ENCODE peak calls at places on chromosomes 16 and 17, in five cellular contexts. Z is CD8-positive, alpha-beta memory T cell; C is heart left ventricle; P is cardiac muscle cell; R is ascending aorta. G is an unnamed sample. For H3K27me3, the result is how much of the 10 kb centered on the place peaks cover.

GRCh38 chr17:65156185-65156834 is 19.1 kb downstream of the RGS9 start:
- DNase-seq in C (no peak), P (no peak), Z (no peak), R (no peak), G (peak)

GRCh38 chr16:9012848-9013507 is 49.3 kb upstream of the USP7 start:
- DNase-seq in C (peak), R (no peak), P (peak), Z (no peak), G (no peak)

GRCh38 chr16:69115361-69115760 is 9.9 kb downstream of the HAS3 start:
- DNase-seq in P (no peak), R (no peak), C (no peak), Z (no peak), G (no peak)

GRCh38 chr16:22282254-22282892 is 14.8 kb upstream of the POLR3E start:
- DNase-seq in R (no peak), C (no peak), P (no peak), Z (no peak), G (no peak)

GRCh38 chr17:69326302-69327059 is 452 bp downstream of the ABCA5 start:
- DNase-seq in P (peak), Z (no peak), C (no peak), R (no peak), G (peak)

GRCh38 chr17:17196776-17197175 is 9.4 kb downstream of the PLD6 start:
- DNase-seq in P (no peak), Z (no peak), C (no peak), R (no peak), G (no peak)

GRCh38 chr16:69880640-69881133 is 70.4 kb upstream of the CLEC18A start:
- DNase-seq in P (peak), R (no peak), Z (no peak), C (no peak), G (no peak)

GRCh38 chr16:57252148-57252721 is 7.2 kb downstream of the ARL2BP start:
- DNase-seq in C (no peak), R (no peak), P (no peak), Z (no peak), G (no peak)

GRCh38 chr17:59627269-59627668 is 7.6 kb downstream of the CLTC start:
- DNase-seq in R (no peak), Z (no peak), C (no peak), P (no peak), G (no peak)

GRCh38 chr16:52546291-52546941 is 527 bp downstream of the TOX3 start:
- DNase-seq in C (no peak), R (no peak), P (no peak), Z (no peak), G (peak)

GRCh38 chr16:84648595-84649510 is 542 bp downstream of the KLHL36 start:
- DNase-seq in R (no peak), P (peak), Z (peak), C (peak), G (peak)

GRCh38 chr17:50533720-50534148 is 1.2 kb downstream of the EPN3 start:
- DNase-seq in Z (no peak), P (peak), C (peak), R (no peak), G (peak)

GRCh38 chr17:45809484-45809883 is 25.4 kb downstream of the CRHR1 start:
- DNase-seq in R (no peak), P (no peak), Z (no peak), C (no peak), G (no peak)

GRCh38 chr17:9645858-9646555 is 690 bp downstream of the USP43 start:
- DNase-seq in Z (no peak), C (peak), P (peak), R (no peak), G (peak)

GRCh38 chr16:53898993-53899392 is 195.0 kb downstream of the FTO start:
- DNase-seq in Z (no peak), C (no peak), R (no peak), P (peak), G (no peak)

GRCh38 chr17:59342681-59343127 is 11.2 kb downstream of the YPEL2 start:
- DNase-seq in C (no peak), Z (no peak), R (no peak), P (no peak), G (no peak)

GRCh38 chr17:82703935-82704865 is 5.7 kb upstream of the RAB40B start:
- DNase-seq in C (no peak), R (no peak), P (no peak), Z (no peak), G (peak)

GRCh38 chr17:78131172-78132085 is 858 bp downstream of the TMC8 start:
- DNase-seq in R (no peak), C (no peak), P (no peak), Z (peak), G (no peak)

GRCh38 chr17:78970834-78971763 is 8.6 kb downstream of the LGALS3BP start:
- DNase-seq in P (peak), C (peak), R (peak), Z (peak), G (peak)

GRCh38 chr17:6325741-6326140 is 109.2 kb downstream of the AIPL1 start:
- DNase-seq in C (no peak), Z (no peak), P (no peak), R (no peak), G (no peak)

GRCh38 chr17:69246726-69247375 is 18.2 kb upstream of the ABCA10 start:
- DNase-seq in Z (peak), R (no peak), P (peak), C (no peak), G (peak)

GRCh38 chr16:73356401-73357079 is 308.6 kb upstream of the ZFHX3 start:
- DNase-seq in C (no peak), R (no peak), Z (no peak), P (no peak), G (no peak)

GRCh38 chr17:41812176-41813038 is at the start of gene FKBP10:
- DNase-seq in C (peak), R (no peak), P (peak), Z (peak), G (peak)

GRCh38 chr16:67481561-67482259 is 753 bp upstream of the ATP6V0D1 start:
- DNase-seq in Z (peak), P (peak), C (peak), R (no peak), G (peak)

GRCh38 chr17:79951361-79952264 is 84.1 kb downstream of the TBC1D16 start:
- DNase-seq in P (peak), C (peak), Z (no peak), R (no peak), G (peak)

GRCh38 chr16:8258523-8258922 is 331.8 kb downstream of the TMEM114 start:
- DNase-seq in P (no peak), C (no peak), R (no peak), Z (no peak), G (no peak)

GRCh38 chr17:28662527-28662829 is 473 bp downstream of the SUPT6H start:
- DNase-seq in R (no peak), P (no peak), C (no peak), Z (no peak), G (no peak)

GRCh38 chr17:77451894-77452852 is 311.4 kb downstream of the SEC14L1 start:
- DNase-seq in P (peak), R (no peak), C (peak), Z (peak), G (peak)

GRCh38 chr17:9676742-9677387 is 31.5 kb downstream of the USP43 start:
- DNase-seq in C (no peak), Z (no peak), P (no peak), R (no peak), G (peak)

GRCh38 chr16:74898667-74899066 is 86.3 kb downstream of the WDR59 start:
- DNase-seq in P (no peak), R (no peak), C (peak), Z (no peak), G (no peak)

GRCh38 chr16:14958970-14959369 is 15.9 kb upstream of the PDXDC1 start:
- DNase-seq in R (no peak), Z (no peak), C (no peak), P (no peak), G (no peak)

GRCh38 chr16:74030000-74030399 is 266.6 kb upstream of the PSMD7 start:
- DNase-seq in C (no peak), P (no peak), Z (no peak), R (no peak), G (peak)

GRCh38 chr17:4332296-4332970 is 34.0 kb downstream of the UBE2G1 start:
- DNase-seq in P (no peak), Z (no peak), R (no peak), C (no peak), G (no peak)

GRCh38 chr17:4333041-4333440 is 33.4 kb downstream of the UBE2G1 start:
- DNase-seq in P (no peak), Z (no peak), C (no peak), R (no peak), G (no peak)

GRCh38 chr17:4334332-4334731 is 32.1 kb downstream of the UBE2G1 start:
- DNase-seq in Z (no peak), R (no peak), P (no peak), C (no peak), G (no peak)

GRCh38 chr17:4329838-4330237 is 36.6 kb downstream of the UBE2G1 start:
- DNase-seq in R (no peak), C (no peak), Z (no peak), P (peak), G (no peak)

GRCh38 chr17:4331614-4332013 is 34.9 kb downstream of the UBE2G1 start:
- DNase-seq in P (no peak), R (no peak), Z (no peak), C (no peak), G (no peak)
- H3K4me3 ChIP-seq in P (no peak), R (no peak), Z (no peak), C (no peak), G (no peak)

GRCh38 chr17:2375406-2375805 is 25.5 kb downstream of the MNT start:
- DNase-seq in R (no peak), Z (no peak), C (no peak), P (no peak), G (no peak)
- H3K27ac ChIP-seq in R (no peak), Z (no peak), C (no peak), P (no peak), G (no peak)

GRCh38 chr16:87119748-87120147 is 197.4 kb downstream of the C16orf95 start:
- DNase-seq in P (no peak), C (no peak), Z (no peak), R (no peak), G (no peak)
- H3K27me3 ChIP-seq in P (under half), C (under half), Z (under half), R (under half), G (under half)

GRCh38 chr16:20879175-20880053 is 20.7 kb downstream of the DCUN1D3 start:
- DNase-seq in Z (no peak), R (no peak), C (no peak), P (peak), G (no peak)
- H3K4me3 ChIP-seq in Z (no peak), R (peak), C (no peak), P (no peak), G (no peak)

GRCh38 chr16:4913130-4913773 is 23.7 kb downstream of the PPL start:
- DNase-seq in R (no peak), Z (no peak), P (no peak), C (no peak), G (no peak)

GRCh38 chr16:4911831-4912422 is 25.0 kb downstream of the PPL start:
- DNase-seq in C (no peak), P (peak), Z (no peak), R (no peak), G (peak)

GRCh38 chr16:4908854-4909401 is 28.0 kb downstream of the PPL start:
- DNase-seq in P (no peak), C (no peak), R (no peak), Z (no peak), G (no peak)

GRCh38 chr16:4910828-4911227 is 26.1 kb downstream of the PPL start:
- DNase-seq in P (no peak), Z (no peak), C (no peak), R (no peak), G (no peak)

DNA sequence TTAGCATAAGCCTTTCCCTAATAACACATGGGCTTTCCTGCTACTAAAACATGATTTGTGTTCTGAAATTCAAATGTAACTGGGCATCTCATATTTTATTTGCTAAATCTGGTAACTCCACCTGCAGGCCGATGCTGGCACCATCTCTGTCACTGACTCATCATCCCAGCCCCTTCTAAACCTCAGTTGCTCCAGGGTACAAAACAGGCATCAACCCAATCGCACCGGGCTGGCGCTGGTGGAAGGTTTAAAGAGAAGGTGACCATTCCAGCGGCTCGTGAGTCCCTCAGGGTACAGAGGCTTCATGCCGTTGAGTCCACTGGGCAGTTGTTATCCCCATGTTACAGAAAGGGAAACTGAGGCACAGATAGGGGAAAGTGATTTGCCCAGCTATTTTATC is 27.1 kb downstream of the PPL start:
- DNase-seq in P (no peak), C (no peak), Z (no peak), R (no peak), G (no peak)
- H3K27ac ChIP-seq in P (no peak), C (no peak), Z (no peak), R (no peak), G (no peak)

DNA sequence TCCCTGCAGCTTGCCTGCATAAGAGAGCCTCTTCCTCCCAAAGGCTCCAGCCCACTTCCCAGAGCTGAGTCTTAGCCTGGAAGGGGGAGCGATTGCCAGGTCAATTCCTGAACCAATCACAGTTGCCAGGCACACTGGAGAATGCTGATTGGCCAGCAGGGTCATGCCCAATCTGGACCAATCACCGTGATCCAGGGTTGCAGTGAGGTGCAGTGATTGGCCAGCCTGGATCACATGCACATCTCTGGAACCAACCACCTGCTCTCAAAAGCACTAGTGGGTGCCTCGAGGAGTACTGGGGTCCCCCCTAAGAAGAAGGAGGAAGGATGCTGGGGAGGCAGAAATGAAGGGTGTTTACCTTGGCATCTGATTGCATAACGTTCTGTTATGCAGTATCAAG is 18.4 kb downstream of the NAGPA start:
- DNase-seq in Z (no peak), C (no peak), P (no peak), R (no peak), G (no peak)
- H3K27me3 ChIP-seq in Z (under half), C (under half), P (under half), R (under half), G (under half)

DNA sequence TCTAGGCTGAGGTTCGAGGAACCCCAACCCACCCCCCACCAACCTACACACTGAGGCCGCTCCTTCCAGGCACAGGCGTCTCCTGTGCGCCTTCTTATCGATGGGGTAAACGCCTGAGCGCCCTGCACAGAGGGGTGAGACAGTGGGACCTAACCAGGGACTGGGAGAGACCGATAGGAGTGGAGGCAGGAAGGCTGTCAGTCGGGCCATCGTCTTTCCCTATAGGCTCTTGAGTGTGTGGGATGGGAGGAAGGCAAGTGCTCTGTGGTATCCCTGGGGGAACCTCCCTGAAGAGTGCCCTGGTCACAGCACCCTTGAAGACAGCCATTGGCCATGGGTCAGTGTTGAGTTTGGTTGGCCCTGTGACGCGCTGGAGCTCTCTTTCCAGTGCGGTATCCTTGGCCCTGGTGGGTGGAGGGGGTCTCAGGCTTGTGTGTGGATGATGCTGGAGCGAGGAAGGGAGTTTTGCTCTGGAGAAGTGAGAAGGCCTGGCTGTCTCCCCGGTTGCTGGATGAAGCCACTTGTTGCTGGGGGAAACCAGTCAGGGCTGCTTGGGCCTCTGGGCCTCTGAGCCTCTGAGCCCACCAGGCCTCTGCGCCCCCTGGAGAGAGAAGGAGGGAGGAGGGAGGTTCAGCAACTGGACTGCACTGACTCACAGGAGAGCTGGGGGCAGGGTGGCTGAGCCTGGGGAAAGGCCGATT is 1.7 kb downstream of the GPRC5C start:
- DNase-seq in Z (no peak), P (peak), C (no peak), R (no peak), G (no peak)
- H3K4me3 ChIP-seq in Z (no peak), P (peak), C (peak), R (peak), G (peak)